ENCODE peak calls at places on chromosomes 5 and 9, in five cellular contexts. B is mesendoderm, P is AG04450, S is body of pancreas, Z is colonic mucosa. Y is an unnamed sample.

GRCh38 chr5:105695916-105696315 is 1974.8 kb downstream of the EFNA5 start:
- DNase-seq in B (peak), S (no peak), P (no peak), Z (no peak), Y (no peak)

GRCh38 chr5:65480306-65480865 is 1.3 kb downstream of the ADAMTS6 start:
- DNase-seq in B (peak), P (peak), S (peak), Z (peak), Y (no peak)

GRCh38 chr9:114893622-114894021 is 36.8 kb downstream of the TNFSF8 start:
- DNase-seq in S (no peak), B (no peak), Z (no peak), P (no peak), Y (no peak)

GRCh38 chr5:140041099-140041491 is 2.0 kb downstream of the NRG2 start:
- DNase-seq in S (no peak), Z (no peak), B (no peak), P (no peak), Y (no peak)

GRCh38 chr5:97115932-97116331 is 26.5 kb downstream of the LIX1 start:
- DNase-seq in Z (no peak), B (no peak), S (no peak), P (no peak), Y (no peak)

GRCh38 chr9:134620751-134621557 is 20.6 kb upstream of the COL5A1 start:
- DNase-seq in Z (no peak), S (no peak), B (peak), P (no peak), Y (no peak)

GRCh38 chr9:26975728-26976707 is 19.8 kb downstream of the IFT74 start:
- DNase-seq in P (no peak), B (peak), Z (peak), S (peak), Y (no peak)

GRCh38 chr5:50666261-50667078 is at the start of gene PARP8:
- DNase-seq in P (peak), Z (peak), S (peak), B (peak), Y (peak)

GRCh38 chr5:80411589-80412219 is 3.8 kb downstream of the ZFYVE16 start:
- DNase-seq in Z (no peak), S (no peak), B (no peak), P (no peak), Y (no peak)

GRCh38 chr5:179819296-179820126 is 1.2 kb upstream of the SQSTM1 start:
- DNase-seq in Z (peak), P (no peak), S (peak), B (peak), Y (no peak)

GRCh38 chr5:16457853-16458252 is 7.7 kb downstream of the ZNF622 start:
- DNase-seq in Z (no peak), P (no peak), S (no peak), B (no peak), Y (no peak)

GRCh38 chr9:10925896-10926295 is 313.1 kb upstream of the PTPRD start:
- DNase-seq in B (no peak), S (no peak), P (no peak), Z (no peak), Y (no peak)

DNA sequence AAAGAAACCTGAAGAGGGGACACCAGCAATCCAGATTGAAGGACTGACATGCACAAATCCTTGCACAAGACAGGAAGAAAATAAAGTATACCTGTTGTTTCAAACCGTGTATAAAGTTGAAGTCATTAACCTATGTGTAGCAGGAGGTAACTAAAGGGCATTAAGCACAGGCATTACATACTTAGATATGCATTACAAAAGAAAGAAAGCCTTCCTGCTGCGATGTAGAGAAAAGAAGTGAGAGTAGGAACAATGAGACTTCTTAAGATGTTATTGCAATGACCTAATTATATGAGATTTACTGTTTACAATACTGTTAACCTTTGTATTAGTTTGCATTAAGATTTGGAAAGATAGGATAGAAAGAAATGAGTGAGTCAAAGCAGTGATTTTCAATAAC is 308.9 kb upstream of the PTPRD start:
- DNase-seq in Z (no peak), S (no peak), P (no peak), B (peak), Y (no peak)
- H3K27ac ChIP-seq in Z (no peak), S (no peak), P (no peak), B (no peak), Y (no peak)

GRCh38 chr9:18799420-18799819 is 233.6 kb downstream of the SAXO1 start:
- DNase-seq in P (no peak), S (no peak), Z (no peak), B (no peak), Y (no peak)

GRCh38 chr9:18795947-18796705 is 236.9 kb downstream of the SAXO1 start:
- DNase-seq in S (no peak), Z (no peak), B (no peak), P (no peak), Y (no peak)

GRCh38 chr9:18798518-18799290 is 234.3 kb downstream of the SAXO1 start:
- DNase-seq in S (no peak), B (peak), P (no peak), Z (no peak), Y (no peak)

GRCh38 chr9:18798106-18798505 is 234.9 kb downstream of the SAXO1 start:
- DNase-seq in P (no peak), S (no peak), B (no peak), Z (no peak), Y (no peak)

DNA sequence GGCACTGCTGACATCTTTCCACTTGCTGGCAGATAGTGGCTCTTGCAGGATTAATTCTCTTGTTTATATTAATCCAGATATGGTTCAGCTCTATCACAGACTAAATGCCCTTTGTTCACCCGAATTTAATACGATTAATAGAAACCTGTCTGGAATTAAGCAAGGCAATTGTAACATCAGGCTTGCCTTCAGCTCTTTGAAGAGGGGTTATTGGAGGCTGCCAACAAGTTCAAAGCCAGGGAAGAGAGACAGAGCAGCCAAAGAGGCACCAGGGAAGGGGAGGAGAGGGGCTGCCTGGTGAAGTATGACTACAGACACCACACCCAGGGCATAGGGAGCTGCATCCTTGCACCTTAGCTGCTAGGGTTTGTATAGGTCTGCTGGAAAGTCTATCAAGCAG is 236.1 kb downstream of the SAXO1 start:
- DNase-seq in B (no peak), P (no peak), Z (no peak), S (no peak), Y (no peak)
- H3K27ac ChIP-seq in B (no peak), P (no peak), Z (no peak), S (no peak), Y (no peak)

DNA sequence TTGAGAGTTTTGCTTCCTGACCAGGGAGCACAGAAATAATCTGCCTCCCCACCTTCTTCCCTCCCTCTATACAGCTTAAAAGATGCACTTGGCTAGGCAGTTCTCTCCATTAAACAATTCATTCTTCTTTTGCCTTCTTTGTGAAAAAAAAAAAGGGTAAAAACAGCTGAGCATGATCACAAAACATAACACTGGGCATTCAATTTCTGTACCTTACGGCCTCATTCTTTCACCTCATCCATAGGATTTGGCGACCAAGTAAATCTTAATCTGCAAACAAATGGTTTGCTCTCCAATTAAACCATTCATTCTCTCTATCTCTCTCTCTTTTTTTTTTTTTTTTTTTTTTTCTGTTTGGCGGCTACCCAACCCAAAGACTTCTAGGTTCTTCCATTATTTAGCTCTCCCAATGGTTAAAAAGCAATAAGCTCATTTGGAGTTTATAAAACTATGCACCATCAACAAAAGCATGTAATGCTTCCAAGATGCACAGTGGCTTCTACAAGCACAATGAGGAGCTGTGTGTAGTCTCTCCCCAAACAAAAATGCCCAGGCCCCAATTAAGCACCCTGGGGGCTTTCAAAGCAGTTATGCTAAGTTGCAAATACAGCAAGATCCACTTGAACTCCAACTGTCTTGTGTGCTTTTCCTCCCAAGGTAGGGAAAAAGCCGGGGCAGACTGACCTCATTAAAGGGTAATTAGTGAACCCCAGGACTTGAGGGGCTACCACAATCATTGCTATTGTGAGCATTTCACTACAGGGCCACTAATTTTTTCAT is 13.4 kb downstream of the ZNF608 start:
- DNase-seq in Z (no peak), P (no peak), S (no peak), B (no peak), Y (no peak)
- H3K27ac ChIP-seq in Z (no peak), P (no peak), S (no peak), B (peak), Y (no peak)

GRCh38 chr9:13896922-13897835 is 416.8 kb downstream of the NFIB start:
- DNase-seq in Z (no peak), B (no peak), S (no peak), P (no peak), Y (no peak)
- H3K27ac ChIP-seq in Z (no peak), B (no peak), S (no peak), P (no peak), Y (no peak)

DNA sequence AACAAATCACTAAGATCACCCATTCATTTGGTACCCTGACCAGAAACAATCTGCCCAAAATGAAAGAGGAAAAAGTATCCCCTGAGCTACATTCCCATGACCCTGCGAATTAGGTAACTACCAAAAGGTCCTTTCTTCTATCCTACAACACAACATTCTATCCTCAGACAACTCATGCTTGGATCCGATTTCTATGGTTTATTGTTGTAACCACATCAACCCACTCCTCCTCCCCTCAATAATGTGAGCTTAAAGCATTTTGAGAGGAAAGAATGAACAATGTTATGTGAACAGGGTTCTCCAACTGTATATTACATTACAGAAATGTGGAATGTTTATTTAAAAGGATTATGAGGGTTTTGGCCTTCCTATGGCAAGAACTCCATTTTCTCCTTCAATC is 4.0 kb downstream of the SLC35D2 start:
- DNase-seq in Z (no peak), P (peak), B (no peak), S (no peak), Y (no peak)
- H3K27ac ChIP-seq in Z (no peak), P (no peak), B (no peak), S (no peak), Y (no peak)

GRCh38 chr5:181207960-181208253 is 2.9 kb upstream of the TRIM7 start:
- DNase-seq in P (no peak), Z (no peak), B (no peak), S (no peak), Y (no peak)
- H3K27ac ChIP-seq in P (no peak), Z (no peak), B (no peak), S (peak), Y (peak)